ENCODE peak calls at places on chromosome 7, in five cellular contexts. P is stimulated activated CD4-positive, alpha-beta T cell treated with anti-CD3 and anti-CD28 coated beads, Interleukin-2, amount 100 ng/mL, for 48 hours; T is HT1080; Y is GM03348; O is T-helper 1 cell. H is an unnamed sample.
A peak's percentile ranks its signal among the peaks of the same experiment; 100 is the strongest.

GRCh38 chr7:140262242-140262903 is 85.6 kb upstream of the KDM7A start:
- DNase-seq in P (no peak), Y (no peak), T (no peak), O (peak; percentile 43), H (no peak)

GRCh38 chr7:1750541-1751021 is 80.5 kb downstream of the ELFN1 start:
- DNase-seq in O (no peak), P (no peak), Y (no peak), T (no peak), H (no peak)

GRCh38 chr7:133614251-133614650 is 361.4 kb downstream of the EXOC4 start:
- DNase-seq in T (no peak), Y (no peak), P (no peak), O (no peak), H (no peak)

GRCh38 chr7:156147104-156147503 is 334.8 kb upstream of the SHH start:
- DNase-seq in P (no peak), Y (no peak), O (no peak), T (no peak), H (no peak)

GRCh38 chr7:29449569-29450260 is 113.9 kb upstream of the PRR15 start:
- DNase-seq in O (no peak), P (no peak), Y (no peak), T (no peak), H (no peak)

GRCh38 chr7:20121404-20121803 is 95.8 kb downstream of the MACC1 start:
- DNase-seq in P (no peak), T (no peak), Y (no peak), O (no peak), H (no peak)

GRCh38 chr7:87534072-87534471 is 58.6 kb upstream of the ABCB4 start:
- DNase-seq in Y (no peak), T (no peak), O (no peak), P (no peak), H (no peak)

GRCh38 chr7:158027646-158028045 is 560.0 kb downstream of the PTPRN2 start:
- DNase-seq in Y (no peak), O (no peak), T (no peak), P (no peak), H (no peak)

GRCh38 chr7:108130261-108130660 is at the start of gene LAMB4:
- DNase-seq in O (no peak), T (no peak), P (no peak), Y (no peak), H (no peak)

GRCh38 chr7:73738220-73738611 is 386 bp downstream of the ABHD11 start:
- DNase-seq in T (no peak), Y (peak; percentile 93), P (peak; percentile 61), O (peak; percentile 61), H (peak; percentile 53)

GRCh38 chr7:18426564-18427226 is 68.9 kb upstream of the HDAC9 start:
- DNase-seq in T (peak; percentile 67), O (no peak), P (no peak), Y (peak; percentile 42), H (no peak)

GRCh38 chr7:3013975-3014792 is 29.5 kb downstream of the CARD11 start:
- DNase-seq in T (no peak), Y (no peak), O (no peak), P (no peak), H (no peak)

GRCh38 chr7:23298141-23298851 is 843 bp upstream of the MALSU1 start:
- DNase-seq in O (no peak), P (no peak), T (no peak), Y (peak; percentile 48), H (no peak)